ENCODE peak calls at places on chromosomes 13 and 19, in four cellular contexts. B is transverse colon, A is dorsolateral prefrontal cortex, S is fibroblast of the aortic adventitia. D is an unnamed sample.

GRCh38 chr13:100633461-100633860 is 41.1 kb downstream of the TMTC4 start:
- DNase-seq in B (no peak), A (no peak), S (peak), D (peak)

GRCh38 chr19:32676186-32676894 is 692 bp downstream of the RGS9BP start:
- DNase-seq in B (no peak), A (no peak), S (no peak), D (no peak)

GRCh38 chr13:33345842-33346241 is 60.3 kb upstream of the STARD13 start:
- DNase-seq in B (no peak), A (no peak), S (no peak), D (no peak)

GRCh38 chr19:10299545-10300458 is 9.8 kb downstream of the ZGLP1 start:
- DNase-seq in B (no peak), A (peak), S (no peak), D (no peak)

GRCh38 chr13:46639033-46639981 is 86.3 kb downstream of the LRCH1 start:
- DNase-seq in B (no peak), A (no peak), S (no peak), D (no peak)

GRCh38 chr19:57302020-57302465 is 18.2 kb upstream of the ZNF543 start:
- DNase-seq in B (no peak), A (no peak), S (peak), D (peak)

GRCh38 chr19:38735257-38735686 is 9.0 kb downstream of the CAPN12 start:
- DNase-seq in B (peak), A (no peak), S (no peak), D (no peak)

GRCh38 chr13:30844548-30845296 is 61.3 kb upstream of the MEDAG start:
- DNase-seq in B (no peak), A (no peak), S (peak), D (no peak)

GRCh38 chr19:51258165-51258564 is 7.3 kb downstream of the SIGLECL1 start:
- DNase-seq in B (no peak), A (no peak), S (no peak), D (no peak)

GRCh38 chr13:41696163-41697003 is 239.0 kb downstream of the RGCC start:
- DNase-seq in B (no peak), A (no peak), S (peak), D (peak)

GRCh38 chr13:60990032-60990733 is 425.5 kb downstream of the PCDH20 start:
- DNase-seq in B (no peak), A (no peak), S (no peak), D (no peak)

GRCh38 chr13:91362908-91363307 is 15.4 kb downstream of the MIR17HG start:
- DNase-seq in B (no peak), A (no peak), S (no peak), D (no peak)

GRCh38 chr13:29572575-29572974 is 22.9 kb downstream of the SLC7A1 start:
- DNase-seq in B (peak), A (no peak), S (no peak), D (no peak)

GRCh38 chr19:18846862-18847515 is 15.2 kb downstream of the UPF1 start:
- DNase-seq in B (peak), A (peak), S (peak), D (peak)

GRCh38 chr19:33393286-33394005 is 19.9 kb downstream of the CEBPG start:
- DNase-seq in B (no peak), A (no peak), S (no peak), D (no peak)

GRCh38 chr19:17491287-17491686 is 20.2 kb upstream of the PGLS start:
- DNase-seq in B (no peak), A (no peak), S (no peak), D (peak)

GRCh38 chr13:112638157-112638750 is 50.3 kb upstream of the TUBGCP3 start:
- DNase-seq in B (no peak), A (no peak), S (no peak), D (no peak)

GRCh38 chr13:100859861-100860260 is 185.3 kb upstream of the TMTC4 start:
- DNase-seq in B (no peak), A (no peak), S (no peak), D (no peak)

GRCh38 chr19:5137571-5138124 is 168.7 kb downstream of the KDM4B start:
- DNase-seq in B (no peak), A (no peak), S (no peak), D (no peak)

GRCh38 chr13:54845351-54845965 is 1816.8 kb downstream of the OLFM4 start:
- DNase-seq in B (no peak), A (no peak), S (no peak), D (no peak)

GRCh38 chr13:94318418-94318817 is 161.1 kb downstream of the DCT start:
- DNase-seq in B (no peak), A (no peak), S (no peak), D (no peak)

DNA sequence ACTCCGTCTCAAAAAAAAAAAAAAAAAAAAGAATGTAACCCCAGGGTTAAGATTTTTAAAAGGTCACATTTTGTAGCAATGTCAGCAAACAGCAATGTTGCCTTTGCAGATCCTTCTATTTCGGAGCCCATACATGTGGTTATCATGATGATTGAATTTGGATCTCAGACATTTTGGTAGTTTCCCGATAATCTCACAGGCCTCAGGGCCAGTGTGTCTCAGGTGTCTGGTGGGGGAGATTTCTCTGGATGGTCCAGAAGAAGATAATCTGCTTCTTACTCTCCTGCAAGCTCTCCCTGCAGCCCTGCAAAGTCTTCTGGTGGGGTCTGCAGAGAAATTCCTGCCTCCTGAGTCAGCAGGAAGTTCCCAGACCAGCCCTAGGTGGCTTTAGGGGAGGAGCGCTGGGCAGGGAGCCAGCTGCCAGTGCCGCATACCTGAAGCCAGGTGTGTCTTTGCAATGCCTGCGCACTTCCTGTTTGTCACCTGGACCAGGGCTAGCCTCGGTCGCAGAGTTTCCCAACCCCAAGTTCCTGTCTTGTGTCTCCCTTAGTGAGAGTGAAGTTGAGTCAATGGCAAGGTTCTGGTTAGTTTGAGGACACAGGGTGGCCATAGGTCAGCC is 1.4 kb downstream of the SH2D3A start:
- DNase-seq in B (peak), A (no peak), S (no peak), D (no peak)
- TF ChIP-seq CTCF in B (peak), A (no peak), S (no peak), D (no peak)

DNA sequence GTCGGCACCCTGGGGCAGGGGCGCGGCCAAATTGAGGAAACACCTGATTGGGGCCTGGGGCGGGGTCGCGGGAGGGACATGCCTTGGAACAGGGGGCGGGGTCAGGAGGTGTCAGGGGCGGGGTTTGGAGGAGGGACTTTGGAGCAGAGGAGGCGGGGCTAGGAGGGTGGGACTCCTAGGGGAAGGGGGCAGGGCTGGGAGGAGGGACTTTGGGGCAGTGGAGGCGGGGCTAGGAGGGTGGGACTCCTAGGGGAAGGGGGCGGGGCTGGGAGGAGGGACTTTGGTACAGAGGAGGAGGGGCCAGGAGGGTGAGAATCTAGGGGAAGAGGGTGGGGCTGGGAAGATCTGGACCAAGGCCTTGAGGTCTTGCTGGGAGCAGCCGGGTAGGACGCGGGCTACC is 21.9 kb downstream of the GRIN2D start:
- DNase-seq in B (peak), A (no peak), S (peak), D (peak)
- H3K4me3 ChIP-seq in B (no peak), A (no peak), S (no peak), D (no peak)

DNA sequence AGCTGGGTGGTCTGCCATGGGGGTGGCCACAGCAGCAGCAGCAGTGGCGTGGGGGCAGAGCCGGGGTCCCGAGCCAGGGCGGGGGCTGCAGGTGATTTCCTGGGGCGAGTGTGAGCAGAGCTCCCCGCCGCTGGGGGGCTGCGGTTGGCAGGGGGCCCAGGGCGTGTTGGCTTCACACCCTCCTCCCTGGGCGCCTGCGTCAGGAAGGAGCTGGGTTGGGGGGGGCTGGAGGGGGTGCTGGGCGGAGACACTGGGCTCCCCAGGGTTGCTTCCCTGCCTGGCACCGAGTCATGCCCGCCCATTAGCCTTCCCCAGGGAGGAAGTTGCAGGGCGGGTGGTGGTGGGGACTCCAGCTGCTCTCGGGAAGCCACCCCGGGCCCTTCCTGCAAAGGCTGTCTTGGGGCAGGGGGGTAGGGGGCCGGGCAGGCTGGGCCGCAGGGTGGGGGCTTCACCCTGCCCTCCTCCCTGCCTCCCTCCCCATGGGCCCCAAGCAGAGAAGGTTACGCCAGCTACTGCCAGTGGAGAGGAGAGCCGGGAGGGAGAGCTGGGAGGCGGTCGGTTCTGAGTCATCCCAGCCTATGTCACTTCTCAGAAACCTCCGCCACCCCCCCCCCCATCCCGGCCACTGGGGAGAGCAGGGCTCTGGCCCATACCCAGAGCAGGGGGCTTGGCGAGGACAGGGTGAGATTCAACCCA is 4.6 kb downstream of the MIDN start:
- DNase-seq in B (peak), A (peak), S (peak), D (peak)
- TF ChIP-seq CTCF in B (peak), A (no peak), S (peak), D (peak)

GRCh38 chr19:12833418-12833746 is 997 bp downstream of the RTBDN start:
- DNase-seq in B (no peak), A (no peak), S (no peak), D (no peak)
- H3K4me3 ChIP-seq in B (peak), A (peak), S (peak), D (no peak)

GRCh38 chr13:79079351-79079839 is 326.7 kb downstream of the RBM26 start:
- DNase-seq in B (no peak), A (no peak), S (no peak), D (no peak)
- TF ChIP-seq CTCF in B (no peak), A (no peak), S (no peak), D (no peak)

GRCh38 chr19:49271080-49271753 is 53.8 kb downstream of the SLC6A16 start:
- DNase-seq in B (no peak), A (no peak), S (no peak), D (no peak)
- H3K4me3 ChIP-seq in B (no peak), A (no peak), S (no peak), D (no peak)

GRCh38 chr13:109771926-109772325 is 14.5 kb downstream of the IRS2 start:
- DNase-seq in B (no peak), A (no peak), S (no peak), D (no peak)
- TF ChIP-seq CTCF in B (no peak), A (no peak), S (no peak), D (no peak)

GRCh38 chr19:28466107-28467045 is 746.6 kb downstream of the UQCRFS1 start:
- DNase-seq in B (peak), A (peak), S (peak), D (peak)
- H3K4me3 ChIP-seq in B (no peak), A (no peak), S (no peak), D (no peak)

GRCh38 chr13:26112843-26113242 is 61.0 kb upstream of the SHISA2 start:
- DNase-seq in B (no peak), A (no peak), S (no peak), D (no peak)
- TF ChIP-seq CTCF in B (no peak), A (no peak), S (no peak), D (no peak)

GRCh38 chr19:46411088-46412033 is 2.0 kb downstream of the CCDC8 start:
- DNase-seq in B (no peak), A (no peak), S (no peak), D (no peak)

GRCh38 chr19:46407891-46408426 is 5.4 kb downstream of the CCDC8 start:
- DNase-seq in B (no peak), A (no peak), S (no peak), D (no peak)

GRCh38 chr19:46409146-46409545 is 4.2 kb downstream of the CCDC8 start:
- DNase-seq in B (no peak), A (no peak), S (no peak), D (no peak)

GRCh38 chr19:46410205-46411087 is 2.9 kb downstream of the CCDC8 start:
- DNase-seq in B (no peak), A (no peak), S (no peak), D (no peak)

GRCh38 chr19:46408611-46409039 is 4.7 kb downstream of the CCDC8 start:
- DNase-seq in B (peak), A (peak), S (peak), D (peak)
- H3K4me3 ChIP-seq in B (no peak), A (no peak), S (peak), D (no peak)

D was measured in foreskin fibroblast.